ENCODE peak calls at places on chromosomes 1 and 21, in four cellular contexts. G is HL-60, E is GM12878, F is K562. Z is an unnamed sample.

GRCh38 chr21:26136686-26137085 is 33.9 kb downstream of the APP start:
- DNase-seq in G (no peak), E (peak; percentile 41), F (no peak), Z (no peak)

GRCh38 chr1:18730321-18730720 is 99.7 kb downstream of the PAX7 start:
- DNase-seq in G (no peak), E (no peak), F (no peak), Z (no peak)

GRCh38 chr21:38989745-38990423 is 184.2 kb downstream of the ETS2 start:
- DNase-seq in G (no peak), E (no peak), F (no peak), Z (no peak)

GRCh38 chr1:82034812-82035211 is 234.1 kb downstream of the ADGRL2 start:
- DNase-seq in G (no peak), E (no peak), F (no peak), Z (no peak)

GRCh38 chr1:15123298-15123697 is 30.2 kb upstream of the TMEM51 start:
- DNase-seq in G (no peak), E (no peak), F (no peak), Z (no peak)

GRCh38 chr1:166184897-166185296 is 18.1 kb upstream of the FAM78B start:
- DNase-seq in G (no peak), E (no peak), F (no peak), Z (no peak)

GRCh38 chr1:8363764-8364301 is 45.9 kb downstream of the SLC45A1 start:
- DNase-seq in G (no peak), E (no peak), F (no peak), Z (no peak)

GRCh38 chr21:23939369-23940065 is 1667.8 kb downstream of the MRPL39 start:
- DNase-seq in G (no peak), E (no peak), F (no peak), Z (no peak)

GRCh38 chr1:66996018-66996682 is 57.8 kb downstream of the SLC35D1 start:
- DNase-seq in G (peak; percentile 58), E (peak; percentile 59), F (peak; percentile 43), Z (peak; percentile 22)

GRCh38 chr1:94276900-94277581 is 39.7 kb upstream of the ARHGAP29 start:
- DNase-seq in G (no peak), E (no peak), F (no peak), Z (no peak)

GRCh38 chr21:41545500-41546359 is 37.8 kb upstream of the TMPRSS2 start:
- DNase-seq in G (no peak), E (peak; percentile 28), F (no peak), Z (no peak)

GRCh38 chr1:92940541-92940940 is 20.7 kb downstream of the DIPK1A start:
- DNase-seq in G (no peak), E (no peak), F (no peak), Z (no peak)

GRCh38 chr1:247558275-247558674 is 9.3 kb downstream of the GCSAML start:
- DNase-seq in G (no peak), E (no peak), F (no peak), Z (no peak)

GRCh38 chr1:150628766-150629114 is 672 bp downstream of the ENSA start:
- DNase-seq in G (peak; percentile 21), E (no peak), F (no peak), Z (no peak)

GRCh38 chr21:42040411-42041180 is 30.4 kb upstream of the ZBTB21 start:
- DNase-seq in G (no peak), E (no peak), F (no peak), Z (no peak)

GRCh38 chr1:3219005-3219724 is 150.2 kb downstream of the PRDM16 start:
- DNase-seq in G (no peak), E (no peak), F (no peak), Z (no peak)

GRCh38 chr1:205774277-205775014 is 836 bp downstream of the RAB29 start:
- DNase-seq in G (no peak), E (peak; percentile 58), F (peak; percentile 56), Z (no peak)

GRCh38 chr1:83889707-83890106 is 109.2 kb downstream of the TTLL7 start:
- DNase-seq in G (no peak), E (no peak), F (no peak), Z (no peak)

GRCh38 chr1:228022571-228023293 is 15.9 kb downstream of the WNT3A start:
- DNase-seq in G (no peak), E (no peak), F (no peak), Z (no peak)

GRCh38 chr1:82160036-82160435 is 359.3 kb downstream of the ADGRL2 start:
- DNase-seq in G (no peak), E (no peak), F (no peak), Z (no peak)

GRCh38 chr1:218967836-218968235 is 205.8 kb upstream of the LYPLAL1 start:
- DNase-seq in G (no peak), E (no peak), F (no peak), Z (no peak)

GRCh38 chr1:215606564-215607168 is 39.6 kb downstream of the KCTD3 start:
- DNase-seq in G (no peak), E (no peak), F (peak; percentile 23), Z (no peak)

GRCh38 chr1:57860931-57861600 is 437.2 kb upstream of the DAB1 start:
- DNase-seq in G (no peak), E (no peak), F (no peak), Z (no peak)

GRCh38 chr1:195071461-195071860 is 1536.8 kb downstream of the KCNT2 start:
- DNase-seq in G (no peak), E (no peak), F (no peak), Z (no peak)

GRCh38 chr1:182674346-182675246 is 9.8 kb downstream of the RGS8 start:
- DNase-seq in G (no peak), E (no peak), F (no peak), Z (no peak)

GRCh38 chr21:36466061-36466511 is 13.8 kb downstream of the CLDN14 start:
- DNase-seq in G (no peak), E (no peak), F (no peak), Z (no peak)

GRCh38 chr21:43769325-43769958 is 6.7 kb downstream of the CSTB start:
- DNase-seq in G (no peak), E (no peak), F (no peak), Z (no peak)

GRCh38 chr21:45886610-45887026 is 95.0 kb upstream of the COL6A1 start:
- DNase-seq in G (no peak), E (no peak), F (no peak), Z (no peak)
- TF ChIP-seq SPI1 in G (no peak), E (no peak), F (no peak), Z (no peak)

GRCh38 chr1:154715385-154715784 is 107.4 kb upstream of the ADAR start:
- DNase-seq in G (no peak), E (no peak), F (no peak), Z (no peak)

GRCh38 chr1:154716012-154716411 is 108.0 kb upstream of the ADAR start:
- DNase-seq in G (no peak), E (no peak), F (no peak), Z (no peak)

GRCh38 chr1:154714070-154714623 is 106.2 kb upstream of the ADAR start:
- DNase-seq in G (no peak), E (no peak), F (no peak), Z (no peak)

GRCh38 chr1:154713001-154713400 is 105.0 kb upstream of the ADAR start:
- DNase-seq in G (no peak), E (no peak), F (no peak), Z (no peak)

GRCh38 chr1:154714638-154715037 is 106.7 kb upstream of the ADAR start:
- DNase-seq in G (no peak), E (no peak), F (no peak), Z (no peak)
- TF ChIP-seq SPI1 in G (no peak), E (no peak), F (no peak), Z (no peak)

GRCh38 chr1:223833948-223834347 is 11.8 kb downstream of the TP53BP2 start:
- DNase-seq in G (no peak), E (no peak), F (no peak), Z (no peak)

GRCh38 chr1:223829678-223830077 is 16.1 kb downstream of the TP53BP2 start:
- DNase-seq in G (no peak), E (no peak), F (no peak), Z (no peak)

GRCh38 chr1:223834660-223835263 is 11.0 kb downstream of the TP53BP2 start:
- DNase-seq in G (no peak), E (no peak), F (no peak), Z (no peak)

GRCh38 chr1:223832637-223832943 is 13.2 kb downstream of the TP53BP2 start:
- DNase-seq in G (no peak), E (no peak), F (no peak), Z (no peak)

DNA sequence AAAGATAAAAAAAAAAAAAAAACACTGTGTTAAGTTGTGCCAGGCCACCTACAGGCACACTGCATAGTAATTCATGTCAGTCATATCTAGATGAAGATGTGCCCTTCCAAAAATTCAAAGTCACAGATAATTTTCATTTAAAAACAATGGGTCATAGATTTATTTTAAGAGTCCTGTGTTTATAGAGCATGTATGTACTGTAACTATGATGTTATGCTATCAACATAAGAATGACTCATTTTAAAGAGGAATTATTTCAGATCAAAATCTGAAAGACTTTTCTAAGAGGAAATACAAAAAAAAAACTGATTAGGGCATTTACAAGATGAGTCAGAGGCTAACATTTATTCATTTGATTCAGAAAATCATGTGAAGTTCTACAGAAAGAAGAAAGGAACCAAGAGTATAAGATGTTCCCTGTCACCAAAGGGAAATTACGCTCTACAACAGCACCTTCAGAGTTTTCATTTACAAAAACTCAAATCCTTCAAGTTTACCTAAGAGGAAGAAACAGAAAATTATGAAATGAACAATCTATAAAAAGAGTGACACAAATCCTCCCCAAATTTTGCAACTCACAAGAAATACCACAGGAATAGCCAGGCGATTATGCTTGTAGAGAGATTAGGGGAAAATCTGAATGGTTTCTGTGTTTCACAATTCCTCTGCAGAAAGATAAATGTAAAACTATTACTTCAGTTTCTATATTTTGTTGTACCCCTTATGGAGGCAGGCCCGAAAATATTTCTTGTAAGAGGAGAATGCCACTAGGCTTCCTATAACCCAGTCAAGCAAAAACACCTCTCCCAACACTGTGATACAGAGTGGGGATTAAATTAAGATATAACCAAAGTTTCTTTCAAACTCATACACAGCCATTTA is 13.8 kb downstream of the TP53BP2 start:
- DNase-seq in G (peak; percentile 65), E (no peak), F (no peak), Z (no peak)
- TF ChIP-seq SPI1 in G (no peak), E (no peak), F (no peak), Z (no peak)

DNA sequence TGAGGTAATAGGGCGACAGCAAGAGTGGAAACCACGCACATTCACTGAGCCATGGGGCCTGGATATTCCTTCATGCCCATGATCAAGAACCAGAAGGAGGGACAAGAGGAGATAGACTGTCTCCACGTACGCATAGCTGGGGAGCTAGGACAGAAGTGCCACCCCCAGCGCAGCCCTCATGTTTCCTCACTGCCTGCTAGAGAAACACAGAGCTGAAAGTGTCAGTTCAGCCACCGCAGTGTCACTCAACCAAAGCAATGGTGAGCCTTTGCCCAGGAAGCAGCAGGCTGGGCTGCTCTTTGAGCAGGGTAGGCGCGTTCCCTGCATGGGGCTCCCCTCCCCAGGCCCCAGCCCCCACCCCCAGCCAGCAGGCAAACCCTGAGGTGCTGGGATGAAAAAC is 68.5 kb downstream of the STUM start:
- DNase-seq in G (no peak), E (no peak), F (no peak), Z (no peak)
- TF ChIP-seq SPI1 in G (no peak), E (no peak), F (no peak), Z (no peak)

DNA sequence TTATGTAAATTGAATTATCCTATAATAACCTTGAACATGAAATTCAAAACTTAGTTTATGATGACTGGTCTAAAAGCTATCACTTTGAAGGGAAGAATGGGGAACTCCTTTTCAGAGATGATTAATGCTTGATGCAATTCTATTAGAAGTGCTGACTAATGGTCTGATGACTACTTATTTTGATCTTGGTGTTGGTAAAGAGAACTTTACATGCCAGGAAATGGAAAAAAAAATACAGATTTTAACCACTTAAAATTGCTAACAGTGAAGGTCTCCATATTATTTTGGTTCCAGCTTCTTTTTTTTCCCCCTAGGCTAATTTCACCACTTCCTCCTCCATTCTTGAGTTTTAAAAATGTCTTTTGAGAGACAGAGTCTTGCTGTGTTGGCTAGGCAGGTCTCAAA is 22.9 kb downstream of the S1PR1 start:
- DNase-seq in G (peak; percentile 60), E (no peak), F (no peak), Z (no peak)
- TF ChIP-seq SPI1 in G (peak; percentile 79), E (no peak), F (peak; percentile 84), Z (no peak)

Z was measured in GM12891.